ENCODE peak calls at places on chromosomes 6 and 20, in six cellular contexts. G is GM12891, Z is GM12892, U is breast epithelium, Y is esophagus squamous epithelium, R is HCT116. D is an unnamed sample.

GRCh38 chr6:7730852-7731251 is 5.0 kb downstream of the BMP6 start:
- DNase-seq in R (no peak), Y (no peak), U (no peak), Z (no peak), G (no peak), D (peak; percentile 92)

GRCh38 chr20:3563548-3564177 is 92.8 kb downstream of the ATRN start:
- DNase-seq in U (no peak), Z (no peak), Y (no peak), G (peak; percentile 9), R (peak; percentile 41), D (no peak)

GRCh38 chr20:51494241-51495110 is 48.0 kb downstream of the NFATC2 start:
- DNase-seq in Z (no peak), Y (no peak), G (no peak), R (no peak), U (no peak), D (no peak)

GRCh38 chr6:39214846-39215639 is 14.2 kb downstream of the KCNK5 start:
- DNase-seq in Y (no peak), G (no peak), Z (no peak), R (no peak), U (no peak), D (no peak)

GRCh38 chr6:166194885-166195860 is 27.5 kb upstream of the TBXT start:
- DNase-seq in G (no peak), U (no peak), Y (no peak), Z (no peak), R (no peak), D (no peak)

GRCh38 chr6:132136976-132137375 is 185.8 kb upstream of the CCN2 start:
- DNase-seq in U (no peak), Y (no peak), Z (no peak), G (no peak), R (no peak), D (no peak)

GRCh38 chr6:138800377-138801150 is 4.7 kb downstream of the ECT2L start:
- DNase-seq in Y (no peak), R (no peak), G (no peak), Z (no peak), U (no peak), D (no peak)

GRCh38 chr6:1789092-1789491 is 179.4 kb downstream of the FOXC1 start:
- DNase-seq in G (no peak), Z (no peak), R (no peak), U (no peak), Y (no peak), D (peak; percentile 24)

GRCh38 chr6:4687989-4688947 is 87.9 kb upstream of the CDYL start:
- DNase-seq in Y (no peak), U (no peak), G (no peak), Z (no peak), R (peak; percentile 53), D (peak; percentile 75)

GRCh38 chr6:111750147-111750546 is 123.1 kb downstream of the FYN start:
- DNase-seq in Y (no peak), R (no peak), Z (no peak), U (no peak), G (no peak), D (no peak)

GRCh38 chr6:111745636-111746035 is 127.6 kb downstream of the FYN start:
- DNase-seq in U (no peak), Y (no peak), Z (no peak), R (no peak), G (no peak), D (no peak)

GRCh38 chr6:111748247-111748647 is 125.0 kb downstream of the FYN start:
- DNase-seq in Z (no peak), R (no peak), U (no peak), Y (no peak), G (no peak), D (no peak)

GRCh38 chr6:111746983-111747773 is 126.1 kb downstream of the FYN start:
- DNase-seq in Y (no peak), U (no peak), R (no peak), Z (no peak), G (no peak), D (no peak)

DNA sequence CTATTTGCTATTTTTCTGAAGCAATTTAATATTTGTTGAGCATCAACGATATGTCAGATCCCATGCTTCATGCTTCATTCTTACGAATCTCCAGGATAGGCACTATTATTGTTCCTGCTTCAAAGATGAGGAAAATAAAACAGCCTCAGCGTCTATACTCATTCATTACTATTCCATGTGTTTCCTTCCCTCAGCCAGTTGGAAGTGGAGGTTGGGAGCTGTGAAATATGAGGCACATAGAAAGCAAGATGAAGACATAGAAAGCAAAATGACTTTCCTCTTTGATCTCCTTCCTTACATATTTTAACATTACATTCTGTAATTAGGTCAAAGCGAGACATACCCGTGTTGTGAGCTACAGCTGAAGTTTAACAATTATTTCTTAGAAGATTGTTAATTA is 125.5 kb downstream of the FYN start:
- DNase-seq in R (no peak), Z (no peak), Y (no peak), U (no peak), G (no peak), D (no peak)
- TF ChIP-seq POLR2A in R (no peak), Z (no peak), Y (no peak), U (no peak), G (no peak), D (no peak)

DNA sequence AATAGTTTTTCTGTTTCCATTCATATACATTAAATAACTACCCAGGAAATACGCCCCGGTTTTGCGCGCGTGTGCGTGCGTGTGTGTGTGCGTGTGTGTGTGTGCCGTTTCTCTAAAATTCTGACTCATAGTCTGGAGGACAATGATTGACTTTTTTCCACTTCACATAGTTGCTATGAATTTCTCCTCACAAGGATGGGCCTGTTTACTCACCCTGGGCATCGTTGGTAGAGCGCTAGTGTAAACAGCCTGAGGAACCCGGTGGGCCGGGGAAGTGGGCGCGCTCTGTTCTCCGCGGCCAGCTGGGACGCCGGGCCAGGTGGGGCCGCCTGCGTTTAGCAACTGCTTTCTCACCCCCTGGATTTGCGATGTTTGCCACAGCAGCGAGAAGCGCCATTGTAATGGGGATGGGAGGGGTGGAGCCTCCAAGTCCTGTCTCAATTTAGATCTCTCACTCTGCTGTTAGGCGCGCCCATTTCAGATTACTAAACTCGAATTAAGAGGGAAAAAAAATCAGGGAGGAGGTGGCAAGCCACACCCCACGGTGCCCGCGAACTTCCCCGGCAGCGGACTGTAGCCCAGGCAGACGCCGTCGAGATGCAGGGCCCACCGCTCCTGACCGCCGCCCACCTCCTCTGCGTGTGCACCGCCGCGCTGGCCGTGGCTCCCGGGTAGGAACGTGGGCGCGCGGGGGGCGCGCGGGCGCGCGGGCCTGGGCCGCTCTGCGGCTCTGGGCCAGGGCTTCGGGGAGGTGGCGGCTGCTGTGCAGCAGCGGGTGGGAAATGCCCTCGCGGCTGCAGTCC is at the start of gene CD109:
- DNase-seq in G (peak; percentile 34), R (peak; percentile 78), U (no peak), Y (no peak), Z (peak; percentile 21), D (peak; percentile 49)
- TF ChIP-seq POLR2A in G (no peak), R (no peak), U (no peak), Y (no peak), Z (no peak), D (peak; percentile 68)

GRCh38 chr6:21337263-21337662 is 256.3 kb upstream of the SOX4 start:
- DNase-seq in G (no peak), Y (no peak), U (no peak), R (no peak), Z (no peak), D (no peak)
- TF ChIP-seq POLR2A in G (no peak), Y (no peak), U (no peak), R (no peak), Z (no peak), D (no peak)

GRCh38 chr20:36862857-36863668 is 12.9 kb upstream of the TLDC2 start:
- DNase-seq in R (no peak), G (no peak), U (no peak), Y (no peak), Z (no peak), D (no peak)
- TF ChIP-seq POLR2A in R (peak; percentile 35), G (no peak), U (no peak), Y (no peak), Z (no peak), D (peak; percentile 76)

DNA sequence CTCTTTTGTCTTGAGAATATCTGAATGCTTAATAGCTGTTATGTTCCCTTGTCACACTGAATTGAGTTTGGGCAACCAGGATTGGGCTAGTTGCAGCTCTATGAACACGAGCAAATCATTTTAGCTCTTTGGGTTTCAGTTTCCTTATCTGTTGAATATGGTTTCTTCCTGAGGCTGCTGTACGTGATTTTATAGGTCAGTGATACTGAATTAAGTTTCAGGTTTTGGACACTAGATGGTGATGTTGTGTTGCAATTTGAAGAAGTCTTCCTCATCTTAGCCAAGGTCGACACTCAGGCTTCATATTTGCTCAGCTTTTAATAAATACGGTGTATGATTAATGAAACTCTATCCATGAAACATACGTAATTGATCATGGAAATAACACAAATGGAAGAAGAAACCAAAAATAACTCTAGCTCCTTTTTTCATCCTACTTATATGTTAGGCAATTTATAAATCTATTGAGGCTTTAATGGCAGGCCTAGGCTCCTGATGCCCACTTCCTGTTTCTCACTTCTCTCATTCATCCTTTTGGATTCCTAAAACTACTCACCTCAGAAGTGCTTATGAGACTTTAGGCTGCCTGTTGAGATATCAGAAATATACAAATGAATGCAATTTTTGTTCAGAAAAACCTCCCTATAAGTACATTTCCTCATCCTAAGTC is 354.1 kb upstream of the MAP3K7 start:
- DNase-seq in Y (no peak), G (no peak), U (no peak), R (peak; percentile 43), Z (no peak), D (peak; percentile 4)
- TF ChIP-seq POLR2A in Y (no peak), G (no peak), U (no peak), R (no peak), Z (no peak), D (no peak)

DNA sequence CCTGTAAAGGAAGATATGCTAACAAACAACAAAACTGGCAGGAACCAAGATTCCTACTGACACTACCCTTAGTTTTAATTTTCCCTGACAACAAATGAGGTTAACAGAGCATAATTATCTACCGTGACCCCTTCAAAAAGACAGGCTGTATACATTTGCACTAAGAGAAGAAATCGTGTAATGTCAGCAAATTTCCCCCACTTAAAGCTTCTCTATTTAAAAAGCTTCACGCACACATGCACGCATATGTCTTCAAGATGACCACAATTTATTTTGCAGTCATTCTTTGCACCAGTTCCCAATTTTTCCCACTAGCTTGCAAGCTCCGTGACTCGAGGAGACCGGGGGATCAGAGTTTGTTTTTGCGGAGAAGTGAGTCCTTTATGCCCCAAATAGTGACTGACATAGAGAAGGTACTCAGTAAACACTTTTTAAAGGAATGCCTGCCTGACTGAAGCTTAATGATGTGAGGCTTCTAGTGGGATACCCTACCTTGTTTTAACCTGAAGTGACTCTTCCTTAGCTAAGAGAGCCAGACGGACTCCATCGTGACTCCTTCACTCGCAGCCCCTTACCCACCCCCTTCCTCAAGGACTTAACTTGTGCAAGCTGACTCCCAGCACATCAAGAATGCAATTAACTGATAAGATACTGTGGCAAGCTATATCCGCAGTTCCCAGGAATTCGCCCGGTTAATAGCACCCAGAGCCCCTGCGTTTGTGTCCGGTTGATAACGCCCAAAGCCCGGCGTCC is 9.3 kb upstream of the NQO2 start:
- DNase-seq in U (no peak), R (no peak), Z (no peak), Y (no peak), G (no peak), D (no peak)
- TF ChIP-seq POLR2A in U (no peak), R (no peak), Z (no peak), Y (no peak), G (no peak), D (no peak)

D was measured in H54.